ENCODE peak calls at places on chromosomes 6 and 20, in ten cellular contexts. V is neural progenitor cell, K is DND-41, I is endodermal cell, D is transverse colon, S is ovary, Y is BJ, N is esophagus muscularis mucosa, C is psoas muscle, H is left lung. X is an unnamed sample.

GRCh38 chr6:84926171-84926570 is 161.8 kb upstream of the TBX18 start:
- DNase-seq in H (no peak), V (no peak), I (no peak), C (no peak), N (no peak), S (no peak), K (no peak), Y (no peak), D (no peak), X (no peak)

GRCh38 chr20:47149939-47150338 is 206.6 kb downstream of the ZMYND8 start:
- DNase-seq in C (no peak), V (no peak), Y (no peak), N (no peak), I (no peak), S (no peak), D (no peak), H (no peak), K (no peak), X (no peak)

GRCh38 chr6:21873562-21873961 is 280.0 kb downstream of the SOX4 start:
- DNase-seq in V (no peak), I (no peak), S (no peak), H (no peak), D (peak; percentile 12), Y (peak; percentile 74), N (no peak), K (no peak), C (no peak), X (no peak)

GRCh38 chr6:65295812-65296211 is 411.2 kb downstream of the EYS start:
- DNase-seq in K (no peak), D (no peak), H (no peak), V (no peak), I (no peak), C (no peak), Y (no peak), N (no peak), S (no peak), X (no peak)

GRCh38 chr20:37706298-37706697 is 12.5 kb downstream of the CTNNBL1 start:
- DNase-seq in V (no peak), Y (no peak), D (no peak), N (no peak), S (no peak), K (no peak), I (no peak), H (no peak), C (no peak), X (no peak)

GRCh38 chr6:110816677-110817076 is 1.4 kb upstream of the CDK19 start:
- DNase-seq in Y (no peak), H (no peak), C (no peak), D (peak; percentile 10), V (no peak), S (no peak), I (no peak), N (no peak), K (peak; percentile 33), X (no peak)

GRCh38 chr20:21323640-21324039 is 20.5 kb downstream of the XRN2 start:
- DNase-seq in H (no peak), N (no peak), S (no peak), Y (peak; percentile 19), I (no peak), V (no peak), K (no peak), D (peak; percentile 15), C (no peak), X (no peak)

GRCh38 chr6:35483062-35483461 is 13.8 kb downstream of the TEAD3 start:
- DNase-seq in Y (no peak), S (no peak), V (no peak), N (no peak), I (no peak), D (no peak), K (no peak), C (no peak), H (no peak), X (no peak)

GRCh38 chr6:14454467-14454763 is 336.8 kb downstream of the CD83 start:
- DNase-seq in C (no peak), K (peak; percentile 71), V (no peak), D (peak; percentile 76), Y (no peak), S (no peak), I (no peak), N (no peak), H (no peak), X (no peak)

GRCh38 chr6:125596020-125596419 is 153.4 kb upstream of the HEY2 start:
- DNase-seq in H (no peak), Y (no peak), V (no peak), K (no peak), I (no peak), C (no peak), S (no peak), D (no peak), N (no peak), X (no peak)

GRCh38 chr6:132259070-132259469 is 142.2 kb downstream of the MOXD1 start:
- DNase-seq in V (peak; percentile 30), S (no peak), H (no peak), D (no peak), N (no peak), C (no peak), Y (no peak), K (no peak), I (peak; percentile 54), X (peak; percentile 12)

DNA sequence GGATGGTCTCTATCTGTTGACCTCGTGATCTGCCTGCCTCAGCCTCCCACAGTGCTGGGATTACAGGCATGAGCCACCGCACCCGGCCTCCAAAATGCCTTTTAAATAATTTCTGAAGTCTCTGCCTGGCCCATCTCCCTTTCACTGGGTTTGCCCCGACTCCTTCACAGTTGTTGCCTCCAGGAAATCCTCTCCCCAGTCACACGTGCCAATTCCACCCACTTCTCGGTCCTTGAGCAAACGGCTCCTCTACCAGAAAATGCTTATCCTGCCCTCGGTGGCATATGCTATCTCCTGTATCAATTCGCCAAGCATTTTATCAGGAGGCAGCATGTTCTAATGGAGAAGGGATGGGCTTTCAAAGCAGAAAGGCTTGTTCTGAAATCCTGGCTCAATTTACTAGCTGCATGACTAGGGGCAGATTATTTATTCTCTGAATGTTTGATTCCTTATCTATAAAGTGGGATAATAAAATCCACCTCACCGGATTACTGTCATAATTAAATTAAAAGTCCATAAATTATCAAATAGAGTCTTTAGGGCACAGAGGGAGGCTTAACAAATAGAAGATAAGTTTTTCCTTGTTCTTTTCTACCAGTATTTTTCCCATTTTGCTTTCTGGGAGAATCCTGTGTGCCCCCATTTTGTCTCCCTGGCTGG is 66.3 kb downstream of the PPP1R3G start:
- DNase-seq in H (no peak), S (no peak), V (no peak), Y (no peak), I (no peak), K (no peak), D (no peak), C (no peak), N (no peak), X (no peak)
- H3K4me3 ChIP-seq in H (no peak overlapping the region), S (no peak overlapping the region), V (no peak overlapping the region), Y (no peak overlapping the region), I (no peak overlapping the region), K (no peak overlapping the region), D (no peak overlapping the region), C (no peak overlapping the region), N (no peak overlapping the region), X (no peak overlapping the region)

DNA sequence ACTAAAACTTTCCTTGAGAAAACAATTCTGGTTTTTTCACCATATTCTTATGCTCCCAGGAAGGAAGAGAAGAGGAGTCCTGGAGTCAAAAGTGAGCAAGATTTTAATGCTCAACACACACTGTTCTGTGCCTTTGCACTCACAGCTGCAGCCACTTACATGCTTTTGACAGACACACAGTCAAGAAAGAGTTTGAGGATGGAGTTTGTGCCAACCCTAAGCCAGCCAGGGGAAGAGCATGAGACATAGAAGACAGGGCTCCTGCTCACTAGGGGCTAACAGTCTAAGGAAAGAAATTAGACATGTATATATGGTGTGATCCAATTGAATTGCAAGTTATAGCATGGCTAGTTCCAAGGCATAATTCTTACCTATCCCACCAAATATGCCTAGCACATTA is 37.1 kb upstream of the IL17A start:
- DNase-seq in C (no peak), H (no peak), D (no peak), Y (no peak), N (peak; percentile 66), V (no peak), I (no peak), S (no peak), K (no peak), X (no peak)
- H3K36me3 ChIP-seq in C (peaks cover 45% of the 10 kb centered on the region), H (no peaks in the 10 kb centered on the region), D (no peaks in the 10 kb centered on the region), Y (no peaks in the 10 kb centered on the region), N (no peaks in the 10 kb centered on the region), V (no peaks in the 10 kb centered on the region), I (no peaks in the 10 kb centered on the region), S (no peaks in the 10 kb centered on the region), K (no peaks in the 10 kb centered on the region), X (no peaks in the 10 kb centered on the region)

GRCh38 chr6:144729502-144729901 is 444.4 kb downstream of the UTRN start:
- DNase-seq in C (no peak), H (no peak), N (no peak), V (no peak), D (no peak), K (no peak), I (no peak), S (no peak), Y (no peak), X (no peak)

GRCh38 chr6:144728804-144729203 is 443.7 kb downstream of the UTRN start:
- DNase-seq in S (no peak), C (no peak), K (no peak), V (no peak), I (no peak), H (no peak), N (no peak), Y (no peak), D (no peak), X (no peak)

GRCh38 chr6:144731229-144731628 is 446.1 kb downstream of the UTRN start:
- DNase-seq in Y (no peak), S (no peak), H (no peak), C (no peak), I (no peak), D (no peak), K (no peak), N (no peak), V (no peak), X (no peak)

GRCh38 chr6:144725731-144726522 is 440.8 kb downstream of the UTRN start:
- DNase-seq in N (no peak), I (no peak), S (no peak), V (no peak), C (no peak), D (no peak), Y (no peak), K (peak; percentile 37), H (no peak), X (no peak)

DNA sequence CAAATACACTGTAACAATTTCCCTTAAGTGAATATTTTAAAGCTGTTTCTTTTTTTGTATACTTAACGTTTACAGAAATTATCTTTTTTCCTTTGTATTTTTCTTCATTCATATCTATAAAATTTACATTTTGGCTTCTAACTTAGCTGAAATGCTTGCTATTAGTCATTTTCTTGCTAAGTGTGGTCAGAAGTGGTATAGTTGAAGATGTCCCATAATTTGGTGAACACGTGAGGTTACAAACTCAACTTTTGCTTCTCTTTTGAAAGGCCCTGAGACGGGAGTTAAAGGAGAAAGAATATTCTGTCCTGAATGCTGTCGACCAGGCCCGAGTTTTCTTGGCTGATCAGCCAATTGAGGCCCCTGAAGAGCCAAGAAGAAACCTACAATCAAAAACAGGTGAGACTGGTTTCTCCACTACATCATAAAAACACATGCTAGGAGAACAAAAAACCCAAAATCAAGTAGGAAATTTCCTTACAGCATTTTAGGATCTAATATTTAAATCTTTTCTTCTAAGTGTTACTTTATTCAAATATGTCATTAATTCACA is 445.0 kb downstream of the UTRN start:
- DNase-seq in S (no peak), N (no peak), C (no peak), Y (no peak), D (no peak), V (no peak), K (no peak), H (no peak), I (no peak), X (no peak)
- H3K4me3 ChIP-seq in S (no peak overlapping the region), N (no peak overlapping the region), C (no peak overlapping the region), Y (no peak overlapping the region), D (no peak overlapping the region), V (no peak overlapping the region), K (no peak overlapping the region), H (no peak overlapping the region), I (no peak overlapping the region), X (no peak overlapping the region)

GRCh38 chr6:90154666-90155065 is 142.0 kb downstream of the BACH2 start:
- DNase-seq in Y (no peak), H (no peak), D (no peak), S (no peak), V (peak; percentile 16), I (no peak), C (no peak), N (no peak), K (no peak), X (no peak)
- H3K36me3 ChIP-seq in Y (no peaks in the 10 kb centered on the region), H (no peaks in the 10 kb centered on the region), D (no peaks in the 10 kb centered on the region), S (no peaks in the 10 kb centered on the region), V (no peaks in the 10 kb centered on the region), I (no peaks in the 10 kb centered on the region), C (no peaks in the 10 kb centered on the region), N (no peaks in the 10 kb centered on the region), K (no peaks in the 10 kb centered on the region), X (no peaks in the 10 kb centered on the region)

X was measured in H7.